ENCODE peak calls at places on chromosomes 2 and 18, in five cellular contexts. A is K562, O is GM12878, C is H1, J is HepG2. H is an unnamed sample.

GRCh38 chr2:129396980-129397599 is 582.4 kb upstream of the RAB6C start:
- DNase-seq in J (peak; percentile 45), C (no peak), A (peak; percentile 14), O (peak; percentile 21), H (peak; percentile 43)

GRCh38 chr2:30711646-30712085 is 95.6 kb downstream of the CAPN13 start:
- DNase-seq in C (peak; percentile 93), O (peak; percentile 59), A (peak; percentile 85), J (peak; percentile 94), H (peak; percentile 86)

GRCh38 chr2:190405995-190406394 is 2.2 kb upstream of the MFSD6 start:
- DNase-seq in O (no peak), J (no peak), A (no peak), C (no peak), H (no peak)

GRCh38 chr2:46184794-46185583 is 112.2 kb upstream of the EPAS1 start:
- DNase-seq in C (no peak), J (no peak), O (no peak), A (peak; percentile 41), H (no peak)

GRCh38 chr18:44245026-44245425 is 435.7 kb upstream of the SETBP1 start:
- DNase-seq in C (no peak), O (no peak), J (no peak), A (no peak), H (peak; percentile 45)

GRCh38 chr2:208426414-208426813 is 19.8 kb downstream of the PTH2R start:
- DNase-seq in J (no peak), C (no peak), O (no peak), A (no peak), H (no peak)

GRCh38 chr2:175457846-175458408 is 276.4 kb upstream of the ATP5MC3 start:
- DNase-seq in C (no peak), A (no peak), J (no peak), O (no peak), H (no peak)

GRCh38 chr18:51350081-51350480 is 152.6 kb upstream of the MEX3C start:
- DNase-seq in J (no peak), O (no peak), A (no peak), C (no peak), H (no peak)

GRCh38 chr2:102137138-102137537 is 5.4 kb upstream of the IL1R1 start:
- DNase-seq in A (no peak), C (no peak), O (no peak), J (no peak), H (no peak)

GRCh38 chr2:144519934-144520717 is at the start of gene ZEB2:
- DNase-seq in C (peak; percentile 56), J (peak; percentile 12), O (no peak), A (peak; percentile 56), H (peak; percentile 63)

GRCh38 chr2:11145350-11145749 is 9.9 kb upstream of the SLC66A3 start:
- DNase-seq in A (no peak), O (no peak), C (no peak), J (no peak), H (no peak)

GRCh38 chr2:205712508-205712907 is 30.2 kb downstream of the NRP2 start:
- DNase-seq in C (no peak), O (no peak), J (no peak), A (no peak), H (no peak)

GRCh38 chr2:204608261-204608660 is 63.0 kb downstream of the PARD3B start:
- DNase-seq in A (no peak), J (no peak), C (no peak), O (no peak), H (no peak)

GRCh38 chr2:113124181-113124961 is 3.0 kb upstream of the IL1RN start:
- DNase-seq in J (peak; percentile 23), C (no peak), A (no peak), O (peak; percentile 38), H (no peak)

GRCh38 chr2:37109523-37109922 is 25.2 kb downstream of the GPATCH11 start:
- DNase-seq in A (no peak), C (no peak), O (no peak), J (no peak), H (no peak)

DNA sequence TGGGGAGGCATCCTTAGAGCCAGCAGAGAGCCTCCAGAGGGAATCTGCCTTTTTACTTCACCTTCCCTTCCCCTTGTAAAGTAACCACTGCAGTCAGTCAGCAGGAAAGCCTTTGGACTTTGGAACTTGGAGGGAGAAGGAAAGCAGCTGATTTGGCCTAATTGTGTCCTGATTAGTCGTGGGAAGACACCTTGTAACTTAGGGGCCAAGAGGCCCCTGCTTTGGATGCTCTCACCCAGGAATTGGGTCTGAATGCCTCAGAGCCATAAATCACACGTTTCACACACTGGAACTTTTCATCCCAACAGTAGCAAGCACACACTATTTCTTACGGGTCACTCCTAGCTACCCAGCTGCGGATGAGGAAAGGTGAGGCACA is 81.0 kb upstream of the PPM1B start:
- DNase-seq in J (peak; percentile 22), C (peak; percentile 53), A (no peak), O (no peak), H (no peak)
- H3K9ac ChIP-seq in J (peak overlapping the region; percentile 56), C (no peak overlapping the region), A (peak overlapping the region; percentile 29), O (peak overlapping the region; percentile 24), H (peak overlapping the region; percentile 7)

GRCh38 chr2:235206980-235207579 is 255.3 kb downstream of the SH3BP4 start:
- DNase-seq in O (no peak), C (peak; percentile 43), J (no peak), A (no peak), H (no peak)
- TF ChIP-seq TAF1 in O (no peak), C (no peak), J (no peak), A (no peak), H (no peak)

GRCh38 chr2:159139216-159139933 is 147.1 kb downstream of the WDSUB1 start:
- DNase-seq in A (no peak), O (no peak), C (no peak), J (no peak), H (no peak)
- H3K9ac ChIP-seq in A (no peak overlapping the region), O (no peak overlapping the region), C (no peak overlapping the region), J (no peak overlapping the region), H (no peak overlapping the region)

GRCh38 chr2:128289439-128289838 is 29.2 kb downstream of the HS6ST1 start:
- DNase-seq in A (no peak), J (no peak), C (no peak), O (no peak), H (no peak)

GRCh38 chr2:128292599-128293425 is 25.9 kb downstream of the HS6ST1 start:
- DNase-seq in J (no peak), O (no peak), A (no peak), C (no peak), H (no peak)

GRCh38 chr2:128290356-128290755 is 28.3 kb downstream of the HS6ST1 start:
- DNase-seq in A (no peak), O (no peak), C (no peak), J (no peak), H (no peak)

GRCh38 chr2:128291844-128292598 is 26.6 kb downstream of the HS6ST1 start:
- DNase-seq in O (no peak), J (no peak), C (no peak), A (no peak), H (no peak)

DNA sequence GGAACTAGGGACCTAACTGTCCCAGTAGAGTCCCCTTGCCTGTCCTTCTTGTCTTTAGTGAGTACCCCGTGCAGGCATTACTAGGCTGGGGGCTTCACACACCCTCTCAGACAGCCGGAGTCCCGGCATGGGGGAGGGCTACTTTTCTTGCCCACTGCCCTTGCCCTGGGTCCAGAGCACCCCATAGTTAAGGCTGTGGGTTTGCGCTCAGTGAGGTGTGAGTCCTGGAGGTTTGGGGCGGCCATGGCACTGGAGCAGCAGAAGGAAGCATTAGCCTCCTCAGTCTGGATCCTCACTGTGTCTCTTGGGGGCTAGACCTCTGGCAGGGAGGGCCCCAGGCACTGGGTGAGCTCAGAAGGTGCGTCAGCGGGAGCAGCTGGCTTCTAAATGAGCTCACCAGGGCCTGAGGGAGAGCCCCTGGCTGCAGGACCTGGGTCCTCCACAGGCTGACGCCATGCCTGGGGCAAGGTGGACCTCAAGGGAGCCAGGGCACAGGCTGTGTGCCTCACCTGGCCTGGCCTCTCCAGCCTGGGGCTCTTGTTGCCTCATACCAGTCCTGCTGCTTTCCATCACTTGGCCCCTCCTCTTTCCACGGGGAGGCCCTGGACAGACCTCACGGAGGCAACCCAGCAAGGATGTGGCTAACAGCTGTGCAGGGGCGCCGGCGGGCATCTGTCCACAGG is 27.4 kb downstream of the HS6ST1 start:
- DNase-seq in C (no peak), J (no peak), O (no peak), A (no peak), H (no peak)
- TF ChIP-seq TAF1 in C (no peak), J (no peak), O (no peak), A (no peak), H (no peak)

GRCh38 chr2:124996406-124996805 is 971.3 kb downstream of the CNTNAP5 start:
- DNase-seq in A (no peak), J (no peak), O (no peak), C (no peak), H (no peak)
- H3K9ac ChIP-seq in A (no peak overlapping the region), J (no peak overlapping the region), O (no peak overlapping the region), C (no peak overlapping the region), H (no peak overlapping the region)

DNA sequence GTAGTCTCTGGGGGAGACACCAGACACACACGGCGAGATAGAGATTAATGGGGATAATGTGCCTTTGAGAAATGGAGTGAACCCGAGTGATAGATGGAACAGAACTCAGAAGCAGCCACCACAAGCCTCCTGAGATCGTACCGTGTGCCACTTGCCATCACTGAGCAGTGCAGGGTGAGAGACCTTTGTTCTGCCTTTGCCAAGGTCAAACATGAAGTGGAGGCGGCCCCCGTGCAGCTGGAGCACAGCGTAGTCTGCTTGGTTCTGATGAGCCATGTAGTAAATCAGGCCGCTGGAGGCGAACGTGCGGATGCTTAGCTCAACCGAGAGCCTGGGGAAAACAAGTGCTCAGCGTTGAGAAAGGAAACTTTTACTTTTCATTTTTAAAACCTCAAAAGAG is 167.0 kb downstream of the LAMA1 start:
- DNase-seq in O (no peak), C (no peak), A (no peak), J (no peak), H (no peak)
- TF ChIP-seq TAF1 in O (no peak), C (no peak), A (no peak), J (no peak), H (no peak)

GRCh38 chr2:95277246-95277906 is 3.1 kb downstream of the PROM2 start:
- DNase-seq in A (peak; percentile 66), C (no peak), O (no peak), J (peak; percentile 12), H (no peak)
- H3K9ac ChIP-seq in A (no peak overlapping the region), C (no peak overlapping the region), O (no peak overlapping the region), J (no peak overlapping the region), H (no peak overlapping the region)

GRCh38 chr18:37299471-37300304 is 265.9 kb downstream of the CELF4 start:
- DNase-seq in C (no peak), A (peak; percentile 85), J (peak; percentile 97), O (peak; percentile 8), H (peak; percentile 88)
- TF ChIP-seq TAF1 in C (no peak), A (no peak), J (no peak), O (no peak), H (no peak)